ENCODE peak calls at places on chromosomes 4 and X, in eight cellular contexts. One of them, this sample, is unnamed.

GRCh38 chrX:7420712-7421111 is 272.8 kb upstream of the PUDP start:
- DNase-seq in IMR-90: no peak
- DNase-seq in adipocyte: no peak
- DNase-seq in CD8-positive, alpha-beta memory T cell: no peak
- DNase-seq in naive thymus-derived CD4-positive, alpha-beta T cell: no peak
- DNase-seq in Karpas-422: no peak
- DNase-seq in effector memory CD4-positive, alpha-beta T cell: no peak
- DNase-seq in left lung: no peak
- DNase-seq in this sample: no peak

GRCh38 chr4:1199556-1200331 is 27.4 kb upstream of the SPON2 start:
- DNase-seq in left lung: peak; percentile 61
- DNase-seq in CD8-positive, alpha-beta memory T cell: no peak
- DNase-seq in effector memory CD4-positive, alpha-beta T cell: no peak
- DNase-seq in adipocyte: no peak
- DNase-seq in IMR-90: no peak
- DNase-seq in Karpas-422: no peak
- DNase-seq in naive thymus-derived CD4-positive, alpha-beta T cell: peak; percentile 18
- DNase-seq in this sample: no peak

GRCh38 chrX:50996930-50997329 is 86.4 kb downstream of the BMP15 start:
- DNase-seq in naive thymus-derived CD4-positive, alpha-beta T cell: no peak
- DNase-seq in adipocyte: no peak
- DNase-seq in IMR-90: no peak
- DNase-seq in CD8-positive, alpha-beta memory T cell: no peak
- DNase-seq in Karpas-422: peak; percentile 51
- DNase-seq in left lung: no peak
- DNase-seq in effector memory CD4-positive, alpha-beta T cell: no peak
- DNase-seq in this sample: no peak

GRCh38 chrX:45508459-45508858 is 307.8 kb upstream of the DIPK2B start:
- DNase-seq in IMR-90: peak; percentile 23
- DNase-seq in Karpas-422: no peak
- DNase-seq in effector memory CD4-positive, alpha-beta T cell: no peak
- DNase-seq in adipocyte: no peak
- DNase-seq in left lung: no peak
- DNase-seq in CD8-positive, alpha-beta memory T cell: no peak
- DNase-seq in naive thymus-derived CD4-positive, alpha-beta T cell: no peak
- DNase-seq in this sample: no peak

GRCh38 chr4:89316931-89317366 is 9.3 kb upstream of the GPRIN3 start:
- DNase-seq in IMR-90: peak; percentile 16
- DNase-seq in adipocyte: peak; percentile 26
- DNase-seq in left lung: no peak
- DNase-seq in effector memory CD4-positive, alpha-beta T cell: peak; percentile 35
- DNase-seq in naive thymus-derived CD4-positive, alpha-beta T cell: no peak
- DNase-seq in Karpas-422: peak; percentile 83
- DNase-seq in CD8-positive, alpha-beta memory T cell: peak; percentile 14
- DNase-seq in this sample: no peak

GRCh38 chrX:115952417-115953092 is 218.0 kb upstream of the AGTR2 start:
- DNase-seq in CD8-positive, alpha-beta memory T cell: no peak
- DNase-seq in IMR-90: no peak
- DNase-seq in naive thymus-derived CD4-positive, alpha-beta T cell: no peak
- DNase-seq in effector memory CD4-positive, alpha-beta T cell: no peak
- DNase-seq in left lung: no peak
- DNase-seq in Karpas-422: no peak
- DNase-seq in adipocyte: no peak
- DNase-seq in this sample: no peak

GRCh38 chr4:142567199-142567598 is 278.9 kb downstream of the INPP4B start:
- DNase-seq in CD8-positive, alpha-beta memory T cell: peak; percentile 6
- DNase-seq in Karpas-422: no peak
- DNase-seq in naive thymus-derived CD4-positive, alpha-beta T cell: peak; percentile 49
- DNase-seq in IMR-90: no peak
- DNase-seq in effector memory CD4-positive, alpha-beta T cell: peak; percentile 3
- DNase-seq in adipocyte: no peak
- DNase-seq in left lung: no peak
- DNase-seq in this sample: no peak

GRCh38 chr4:20754091-20754490 is 53.8 kb downstream of the PACRGL start:
- DNase-seq in effector memory CD4-positive, alpha-beta T cell: no peak
- DNase-seq in naive thymus-derived CD4-positive, alpha-beta T cell: no peak
- DNase-seq in IMR-90: no peak
- DNase-seq in CD8-positive, alpha-beta memory T cell: no peak
- DNase-seq in Karpas-422: no peak
- DNase-seq in adipocyte: no peak
- DNase-seq in left lung: no peak
- DNase-seq in this sample: no peak

GRCh38 chr4:142365386-142365785 is 480.7 kb downstream of the INPP4B start:
- DNase-seq in left lung: no peak
- DNase-seq in CD8-positive, alpha-beta memory T cell: no peak
- DNase-seq in adipocyte: no peak
- DNase-seq in Karpas-422: no peak
- DNase-seq in effector memory CD4-positive, alpha-beta T cell: no peak
- DNase-seq in naive thymus-derived CD4-positive, alpha-beta T cell: no peak
- DNase-seq in IMR-90: no peak
- DNase-seq in this sample: no peak

GRCh38 chr4:100391086-100391485 is 126.7 kb downstream of the EMCN start:
- DNase-seq in CD8-positive, alpha-beta memory T cell: no peak
- DNase-seq in naive thymus-derived CD4-positive, alpha-beta T cell: no peak
- DNase-seq in IMR-90: no peak
- DNase-seq in effector memory CD4-positive, alpha-beta T cell: no peak
- DNase-seq in left lung: no peak
- DNase-seq in adipocyte: no peak
- DNase-seq in Karpas-422: no peak
- DNase-seq in this sample: no peak
- H3K36me3 ChIP-seq in CD8-positive, alpha-beta memory T cell: no peaks in the 10 kb centered on the region
- H3K36me3 ChIP-seq in naive thymus-derived CD4-positive, alpha-beta T cell: no peaks in the 10 kb centered on the region
- H3K36me3 ChIP-seq in IMR-90: no peaks in the 10 kb centered on the region
- H3K36me3 ChIP-seq in effector memory CD4-positive, alpha-beta T cell: no peaks in the 10 kb centered on the region
- H3K36me3 ChIP-seq in left lung: no peaks in the 10 kb centered on the region
- H3K36me3 ChIP-seq in adipocyte: no peaks in the 10 kb centered on the region
- H3K36me3 ChIP-seq in Karpas-422: no peaks in the 10 kb centered on the region
- H3K36me3 ChIP-seq in this sample: no peaks in the 10 kb centered on the region

DNA sequence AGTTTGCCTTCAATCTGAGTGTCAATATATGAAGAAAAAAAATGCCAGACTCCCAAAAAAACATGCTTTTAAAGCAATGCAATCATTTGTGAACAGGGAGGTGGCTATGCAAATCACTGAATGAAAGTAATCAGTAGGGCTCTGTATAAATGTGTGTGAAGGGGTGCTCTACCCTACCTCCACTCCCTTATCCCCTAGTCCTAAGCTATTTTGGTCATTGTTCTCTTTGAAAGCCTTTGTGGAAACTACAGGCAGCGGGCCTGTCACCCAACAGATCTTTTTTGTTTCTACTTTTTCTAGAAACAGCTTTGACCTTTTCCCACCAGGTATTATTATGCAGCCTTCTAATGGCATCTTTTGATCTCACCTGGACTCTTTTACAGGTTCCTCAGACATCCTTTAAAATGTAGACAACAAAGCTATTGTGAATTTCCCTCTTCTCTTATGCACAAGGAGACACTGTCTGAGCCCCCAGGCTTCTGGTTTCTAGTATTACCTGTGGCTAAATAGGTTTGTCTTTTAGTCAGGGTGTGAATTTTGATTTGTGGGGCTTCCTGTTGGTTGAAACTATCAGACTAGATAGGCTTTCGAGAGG is 9.2 kb downstream of the BOD1L1 start:
- DNase-seq in effector memory CD4-positive, alpha-beta T cell: no peak
- DNase-seq in CD8-positive, alpha-beta memory T cell: no peak
- DNase-seq in IMR-90: no peak
- DNase-seq in naive thymus-derived CD4-positive, alpha-beta T cell: no peak
- DNase-seq in left lung: no peak
- DNase-seq in Karpas-422: no peak
- DNase-seq in adipocyte: no peak
- DNase-seq in this sample: no peak
- H3K36me3 ChIP-seq in effector memory CD4-positive, alpha-beta T cell: peaks cover 44% of the 10 kb centered on the region
- H3K36me3 ChIP-seq in CD8-positive, alpha-beta memory T cell: peaks cover 19% of the 10 kb centered on the region
- H3K36me3 ChIP-seq in IMR-90: peaks cover 23% of the 10 kb centered on the region
- H3K36me3 ChIP-seq in naive thymus-derived CD4-positive, alpha-beta T cell: peaks cover 2% of the 10 kb centered on the region
- H3K36me3 ChIP-seq in left lung: no peaks in the 10 kb centered on the region
- H3K36me3 ChIP-seq in Karpas-422: peaks cover 27% of the 10 kb centered on the region
- H3K36me3 ChIP-seq in adipocyte: peaks cover 62% of the 10 kb centered on the region
- H3K36me3 ChIP-seq in this sample: peaks cover 12% of the 10 kb centered on the region

GRCh38 chr4:5526070-5526831 is 182.1 kb downstream of the EVC2 start:
- DNase-seq in left lung: no peak
- DNase-seq in adipocyte: no peak
- DNase-seq in CD8-positive, alpha-beta memory T cell: no peak
- DNase-seq in IMR-90: no peak
- DNase-seq in naive thymus-derived CD4-positive, alpha-beta T cell: no peak
- DNase-seq in effector memory CD4-positive, alpha-beta T cell: no peak
- DNase-seq in Karpas-422: no peak
- DNase-seq in this sample: no peak

GRCh38 chr4:5528108-5528507 is 180.3 kb downstream of the EVC2 start:
- DNase-seq in left lung: no peak
- DNase-seq in Karpas-422: no peak
- DNase-seq in naive thymus-derived CD4-positive, alpha-beta T cell: no peak
- DNase-seq in effector memory CD4-positive, alpha-beta T cell: no peak
- DNase-seq in CD8-positive, alpha-beta memory T cell: no peak
- DNase-seq in IMR-90: no peak
- DNase-seq in adipocyte: no peak
- DNase-seq in this sample: no peak

GRCh38 chr4:5532100-5532499 is 176.3 kb downstream of the EVC2 start:
- DNase-seq in naive thymus-derived CD4-positive, alpha-beta T cell: no peak
- DNase-seq in effector memory CD4-positive, alpha-beta T cell: no peak
- DNase-seq in IMR-90: no peak
- DNase-seq in adipocyte: no peak
- DNase-seq in CD8-positive, alpha-beta memory T cell: no peak
- DNase-seq in left lung: no peak
- DNase-seq in Karpas-422: no peak
- DNase-seq in this sample: no peak
- H3K36me3 ChIP-seq in naive thymus-derived CD4-positive, alpha-beta T cell: no peaks in the 10 kb centered on the region
- H3K36me3 ChIP-seq in effector memory CD4-positive, alpha-beta T cell: no peaks in the 10 kb centered on the region
- H3K36me3 ChIP-seq in IMR-90: peaks cover 13% of the 10 kb centered on the region
- H3K36me3 ChIP-seq in adipocyte: peaks cover 48% of the 10 kb centered on the region
- H3K36me3 ChIP-seq in CD8-positive, alpha-beta memory T cell: no peaks in the 10 kb centered on the region
- H3K36me3 ChIP-seq in left lung: no peaks in the 10 kb centered on the region
- H3K36me3 ChIP-seq in Karpas-422: no peaks in the 10 kb centered on the region
- H3K36me3 ChIP-seq in this sample: no peaks in the 10 kb centered on the region

GRCh38 chr4:88075336-88075735 is 67.9 kb downstream of the PKD2 start:
- DNase-seq in left lung: no peak
- DNase-seq in naive thymus-derived CD4-positive, alpha-beta T cell: no peak
- DNase-seq in Karpas-422: no peak
- DNase-seq in IMR-90: no peak
- DNase-seq in adipocyte: no peak
- DNase-seq in CD8-positive, alpha-beta memory T cell: no peak
- DNase-seq in effector memory CD4-positive, alpha-beta T cell: no peak
- DNase-seq in this sample: no peak

GRCh38 chr4:88064410-88064809 is 57.0 kb downstream of the PKD2 start:
- DNase-seq in naive thymus-derived CD4-positive, alpha-beta T cell: no peak
- DNase-seq in effector memory CD4-positive, alpha-beta T cell: no peak
- DNase-seq in IMR-90: no peak
- DNase-seq in Karpas-422: no peak
- DNase-seq in left lung: no peak
- DNase-seq in CD8-positive, alpha-beta memory T cell: no peak
- DNase-seq in adipocyte: no peak
- DNase-seq in this sample: no peak

GRCh38 chr4:88070031-88070430 is 62.6 kb downstream of the PKD2 start:
- DNase-seq in CD8-positive, alpha-beta memory T cell: no peak
- DNase-seq in naive thymus-derived CD4-positive, alpha-beta T cell: no peak
- DNase-seq in Karpas-422: no peak
- DNase-seq in IMR-90: no peak
- DNase-seq in effector memory CD4-positive, alpha-beta T cell: no peak
- DNase-seq in adipocyte: no peak
- DNase-seq in left lung: no peak
- DNase-seq in this sample: no peak
- H3K36me3 ChIP-seq in CD8-positive, alpha-beta memory T cell: peaks cover 10% of the 10 kb centered on the region
- H3K36me3 ChIP-seq in naive thymus-derived CD4-positive, alpha-beta T cell: peaks cover 2% of the 10 kb centered on the region
- H3K36me3 ChIP-seq in Karpas-422: peaks cover 60% of the 10 kb centered on the region
- H3K36me3 ChIP-seq in IMR-90: peaks cover 52% of the 10 kb centered on the region
- H3K36me3 ChIP-seq in effector memory CD4-positive, alpha-beta T cell: peaks cover 28% of the 10 kb centered on the region
- H3K36me3 ChIP-seq in adipocyte: peaks cover 87% of the 10 kb centered on the region
- H3K36me3 ChIP-seq in left lung: no peaks in the 10 kb centered on the region
- H3K36me3 ChIP-seq in this sample: peaks cover 45% of the 10 kb centered on the region

GRCh38 chr4:76799139-76799538 is 98.8 kb downstream of the SOWAHB start:
- DNase-seq in IMR-90: no peak
- DNase-seq in naive thymus-derived CD4-positive, alpha-beta T cell: no peak
- DNase-seq in CD8-positive, alpha-beta memory T cell: no peak
- DNase-seq in left lung: no peak
- DNase-seq in adipocyte: no peak
- DNase-seq in Karpas-422: peak; percentile 67
- DNase-seq in effector memory CD4-positive, alpha-beta T cell: no peak
- DNase-seq in this sample: no peak
- H3K36me3 ChIP-seq in IMR-90: no peaks in the 10 kb centered on the region
- H3K36me3 ChIP-seq in naive thymus-derived CD4-positive, alpha-beta T cell: no peaks in the 10 kb centered on the region
- H3K36me3 ChIP-seq in CD8-positive, alpha-beta memory T cell: no peaks in the 10 kb centered on the region
- H3K36me3 ChIP-seq in left lung: no peaks in the 10 kb centered on the region
- H3K36me3 ChIP-seq in adipocyte: no peaks in the 10 kb centered on the region
- H3K36me3 ChIP-seq in Karpas-422: no peaks in the 10 kb centered on the region
- H3K36me3 ChIP-seq in effector memory CD4-positive, alpha-beta T cell: no peaks in the 10 kb centered on the region
- H3K36me3 ChIP-seq in this sample: no peaks in the 10 kb centered on the region